ENCODE peak calls at places on chromosomes 13 and 19, in eight cellular contexts. V is SK-N-SH, I is HCT116, C is hepatocyte, Q is GM23248, J is OCI-LY7, K is GM23338, A is MM.1S. R is an unnamed sample.

GRCh38 chr19:38081547-38082255 is 142.3 kb downstream of the DPF1 start:
- DNase-seq in V (no peak), I (no peak), C (no peak), Q (no peak), J (no peak), K (no peak), A (no peak), R (no peak)

GRCh38 chr19:8517551-8518442 is 3.8 kb upstream of the ZNF414 start:
- DNase-seq in V (no peak), I (no peak), C (no peak), Q (peak; percentile 81), J (peak; percentile 52), K (no peak), A (no peak), R (no peak)

GRCh38 chr19:339262-339887 is 5.2 kb downstream of the MIER2 start:
- DNase-seq in V (no peak), I (no peak), C (no peak), Q (peak; percentile 23), J (no peak), K (no peak), A (no peak), R (no peak)

GRCh38 chr13:98143157-98143553 is 261 bp downstream of the FARP1 start:
- DNase-seq in V (peak; percentile 90), I (no peak), C (no peak), Q (no peak), J (no peak), K (no peak), A (no peak), R (no peak)

GRCh38 chr13:39900106-39900750 is 244.8 kb downstream of the COG6 start:
- DNase-seq in V (no peak), I (no peak), C (no peak), Q (no peak), J (no peak), K (no peak), A (no peak), R (no peak)

GRCh38 chr13:74061939-74062595 is 72.1 kb downstream of the KLF12 start:
- DNase-seq in V (peak; percentile 19), I (no peak), C (no peak), Q (peak; percentile 59), J (peak; percentile 78), K (no peak), A (peak; percentile 85), R (no peak)

GRCh38 chr13:50387124-50387581 is 371.9 kb downstream of the KCNRG start:
- DNase-seq in V (peak; percentile 37), I (no peak), C (peak; percentile 69), Q (peak; percentile 47), J (peak; percentile 75), K (peak; percentile 72), A (peak; percentile 75), R (peak; percentile 9)

GRCh38 chr19:20414133-20414532 is 151.4 kb downstream of the ZNF737 start:
- DNase-seq in V (no peak), I (no peak), C (no peak), Q (no peak), J (no peak), K (no peak), A (no peak), R (no peak)

GRCh38 chr13:98773053-98773452 is 20.6 kb upstream of the SLC15A1 start:
- DNase-seq in V (no peak), I (no peak), C (no peak), Q (no peak), J (peak; percentile 8), K (peak; percentile 47), A (no peak), R (no peak)

GRCh38 chr13:110354209-110354627 is 47.1 kb downstream of the COL4A2 start:
- DNase-seq in V (no peak), I (no peak), C (no peak), Q (no peak), J (no peak), K (no peak), A (no peak), R (peak; percentile 17)

GRCh38 chr13:100088648-100089601 is at the start of gene PCCA:
- DNase-seq in V (peak; percentile 98), I (peak; percentile 81), C (peak; percentile 97), Q (peak; percentile 96), J (peak; percentile 78), K (peak; percentile 99), A (peak; percentile 91), R (peak; percentile 86)

GRCh38 chr13:113796948-113797676 is 38.1 kb downstream of the TMEM255B start:
- DNase-seq in V (no peak), I (no peak), C (no peak), Q (no peak), J (no peak), K (no peak), A (no peak), R (no peak)

GRCh38 chr19:7897289-7897688 is 6.4 kb upstream of the MAP2K7 start:
- DNase-seq in V (no peak), I (no peak), C (no peak), Q (no peak), J (no peak), K (no peak), A (no peak), R (no peak)

GRCh38 chr19:12194827-12195500 is 32.1 kb downstream of the ZNF136 start:
- DNase-seq in V (peak; percentile 91), I (no peak), C (no peak), Q (peak; percentile 72), J (no peak), K (peak; percentile 95), A (no peak), R (no peak)
- TF ChIP-seq EZH2phosphoT487 in V (no peak), I (no peak), C (no peak), Q (no peak), J (no peak), K (no peak), A (no peak), R (no peak)

DNA sequence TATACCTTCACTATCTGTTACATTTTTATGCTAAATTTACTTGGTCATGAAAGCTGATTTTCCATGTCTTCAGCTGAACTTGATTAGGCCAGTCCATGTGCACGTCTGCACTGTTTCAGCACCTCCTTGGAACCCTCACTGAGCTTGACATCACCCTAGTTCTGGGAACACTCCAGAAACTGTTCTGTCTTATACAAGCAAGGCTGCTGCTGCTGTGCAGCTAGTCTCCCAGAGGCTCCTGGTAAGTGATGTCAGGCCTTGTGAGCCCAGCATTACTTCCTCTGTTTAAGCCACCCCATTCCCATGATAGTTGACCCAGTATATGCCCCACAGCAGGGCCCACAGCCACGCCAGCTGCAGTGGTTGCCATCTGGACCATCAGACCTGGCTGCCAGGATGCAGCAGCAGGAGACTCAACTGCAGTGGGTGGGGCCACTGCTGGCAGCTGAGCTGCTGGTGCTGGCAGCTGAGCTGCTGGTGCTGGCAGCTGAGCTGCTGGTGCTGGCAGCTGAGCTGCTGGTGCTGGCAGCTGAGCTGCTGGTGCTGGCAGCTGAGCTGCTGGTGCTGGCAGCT is 90.5 kb upstream of the AKAP11 start:
- DNase-seq in V (peak; percentile 11), I (no peak), C (peak; percentile 12), Q (no peak), J (no peak), K (no peak), A (no peak), R (no peak)
- H3K4me1 ChIP-seq in V (no peaks in the 10 kb centered on the region), I (no peaks in the 10 kb centered on the region), C (no peaks in the 10 kb centered on the region), Q (no peaks in the 10 kb centered on the region), J (no peaks in the 10 kb centered on the region), K (peaks cover 9% of the 10 kb centered on the region), A (no peaks in the 10 kb centered on the region), R (no peaks in the 10 kb centered on the region)

DNA sequence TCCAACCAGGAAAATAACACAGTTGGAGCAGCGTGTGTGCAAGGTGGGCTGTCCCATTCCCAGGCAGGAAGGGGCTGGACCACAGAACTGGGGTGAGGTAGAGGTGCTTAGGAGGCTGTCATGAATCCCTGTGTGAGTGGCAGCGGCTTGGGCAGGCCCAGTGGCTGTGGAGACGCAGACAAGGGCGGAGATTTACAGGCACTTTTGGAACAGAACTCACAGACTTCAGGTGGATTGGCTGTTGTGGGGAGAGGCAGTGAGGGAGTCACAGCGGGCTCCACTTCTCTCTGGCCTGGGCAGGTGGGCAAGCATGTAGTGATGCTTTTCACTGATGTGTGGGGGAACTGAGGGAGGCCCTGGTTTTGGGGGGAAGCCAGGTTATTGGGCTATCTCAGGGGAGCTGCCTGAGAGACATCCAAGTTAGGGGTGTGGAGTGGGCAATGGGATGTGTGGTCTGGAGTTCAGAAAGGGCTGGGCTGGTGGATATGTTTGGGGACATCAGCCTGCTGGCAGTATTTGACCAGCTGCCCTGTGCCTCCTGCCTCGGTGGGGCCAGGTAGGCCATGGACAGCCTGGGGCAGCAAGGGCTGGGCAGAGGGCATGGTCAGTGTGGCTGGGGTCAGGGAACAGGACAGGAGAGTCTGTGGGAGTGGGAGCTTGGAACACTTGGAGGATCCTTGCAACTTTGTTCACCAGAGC is 27.0 kb upstream of the ZNF492 start:
- DNase-seq in V (no peak), I (no peak), C (no peak), Q (no peak), J (no peak), K (no peak), A (no peak), R (no peak)
- TF ChIP-seq EZH2phosphoT487 in V (no peak), I (no peak), C (no peak), Q (no peak), J (no peak), K (no peak), A (no peak), R (no peak)

DNA sequence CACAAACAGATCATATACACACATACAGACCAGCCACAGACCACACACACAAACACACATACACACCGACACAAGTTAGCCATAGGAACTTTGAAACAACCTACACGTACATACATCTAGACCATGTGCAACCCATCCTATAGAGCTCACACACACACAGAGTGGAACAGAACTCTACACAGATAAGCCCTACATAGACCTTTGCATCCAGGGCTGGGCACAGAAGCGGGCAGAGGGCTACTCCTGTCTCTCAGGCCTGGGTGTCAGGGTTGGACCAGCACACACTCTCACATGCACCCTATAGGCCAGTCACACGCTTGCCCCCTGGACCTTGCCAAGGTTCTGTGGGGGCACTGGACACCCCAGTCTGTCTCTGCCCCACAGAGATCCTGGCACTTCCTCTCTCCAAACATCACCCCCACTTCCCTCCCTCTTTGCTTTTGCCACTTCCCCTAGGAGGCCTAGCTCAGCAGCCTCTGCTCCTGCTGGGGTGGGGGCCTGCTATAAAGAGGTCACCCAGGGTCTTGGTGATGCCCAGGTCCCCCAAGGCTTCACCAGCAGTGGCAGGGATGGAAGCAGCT is 5.8 kb upstream of the JUNB start:
- DNase-seq in V (no peak), I (no peak), C (no peak), Q (peak; percentile 17), J (no peak), K (no peak), A (no peak), R (no peak)
- H3K4me1 ChIP-seq in V (peaks cover 48% of the 10 kb centered on the region), I (peaks cover 87% of the 10 kb centered on the region), C (peaks cover 69% of the 10 kb centered on the region), Q (peaks cover 29% of the 10 kb centered on the region), J (peaks cover 76% of the 10 kb centered on the region), K (peaks cover 25% of the 10 kb centered on the region), A (peaks cover 22% of the 10 kb centered on the region), R (peaks cover 73% of the 10 kb centered on the region)

DNA sequence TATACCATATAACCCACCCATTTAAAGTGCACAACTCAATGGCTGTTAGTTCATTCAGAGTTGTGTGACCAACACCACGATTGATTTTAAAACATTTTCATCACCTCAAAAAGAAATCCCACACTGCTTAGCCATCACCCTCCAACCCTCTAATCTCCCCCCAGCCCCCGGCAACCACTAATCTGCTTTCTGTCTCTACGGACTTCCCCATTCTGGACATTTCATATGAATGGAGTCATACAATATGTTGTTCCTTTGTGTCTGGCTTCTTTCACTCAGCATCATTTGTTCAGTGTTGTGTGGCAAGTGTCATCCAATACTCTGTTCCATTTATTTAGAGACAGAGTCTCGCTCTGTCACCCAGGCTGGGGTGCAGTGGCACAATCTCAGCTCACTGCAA is 4.0 kb upstream of the PNMA8B start:
- DNase-seq in V (no peak), I (no peak), C (no peak), Q (no peak), J (no peak), K (no peak), A (no peak), R (no peak)
- TF ChIP-seq EZH2phosphoT487 in V (no peak), I (no peak), C (no peak), Q (no peak), J (no peak), K (no peak), A (no peak), R (no peak)

R was measured in PC-3.